ENCODE peak calls at places on chromosome 22, in seven cellular contexts. N is iPS DF 6.9, F is MCF 10A, K is hypothalamus, G is hepatic stellate cell, M is NCI-H1105 treated with DMSO at 0.1 percent for 48 hours, Y is GM10248. W is an unnamed sample.

GRCh38 chr22:39290724-39291161 is 28.7 kb downstream of the RPL3 start:
- DNase-seq in F (peak; percentile 80), G (no peak), Y (no peak), K (no peak), N (no peak), M (no peak), W (no peak)

GRCh38 chr22:39244496-39245129 is at the start of gene PDGFB:
- DNase-seq in M (peak; percentile 45), N (no peak), G (no peak), K (peak; percentile 26), Y (no peak), F (no peak), W (no peak)

GRCh38 chr22:43554694-43555365 is 143.0 kb downstream of the MPPED1 start:
- DNase-seq in M (no peak), F (no peak), Y (no peak), K (no peak), G (no peak), N (no peak), W (no peak)

GRCh38 chr22:23054531-23055257 is 15.6 kb upstream of the GNAZ start:
- DNase-seq in K (no peak), Y (peak; percentile 75), G (no peak), M (no peak), N (no peak), F (no peak), W (no peak)

GRCh38 chr22:39364646-39365405 is 15.0 kb downstream of the SYNGR1 start:
- DNase-seq in G (peak; percentile 78), M (no peak), Y (no peak), K (no peak), F (no peak), N (no peak), W (no peak)

GRCh38 chr22:30802202-30803166 is 107.8 kb downstream of the OSBP2 start:
- DNase-seq in K (peak; percentile 54), M (peak; percentile 59), F (peak; percentile 91), N (peak; percentile 61), G (peak; percentile 84), Y (peak; percentile 82), W (peak; percentile 79)

GRCh38 chr22:44764974-44765373 is 12.6 kb downstream of the ARHGAP8 start:
- DNase-seq in Y (no peak), K (no peak), F (no peak), M (no peak), N (no peak), G (no peak), W (no peak)

GRCh38 chr22:23704829-23705228 is 14.0 kb downstream of the RGL4 start:
- DNase-seq in K (no peak), Y (no peak), F (no peak), N (no peak), M (no peak), G (no peak), W (no peak)

GRCh38 chr22:37601540-37602442 is 6.8 kb upstream of the GGA1 start:
- DNase-seq in G (no peak), M (no peak), K (no peak), F (peak; percentile 95), Y (no peak), N (peak; percentile 82), W (no peak)

GRCh38 chr22:20295262-20296064 is 24.4 kb downstream of the DGCR6L start:
- DNase-seq in G (no peak), Y (no peak), M (no peak), F (no peak), N (no peak), K (no peak), W (no peak)

GRCh38 chr22:49685116-49685515 is 142.6 kb downstream of the BRD1 start:
- DNase-seq in F (no peak), G (no peak), K (no peak), M (no peak), Y (no peak), N (no peak), W (no peak)

GRCh38 chr22:19292262-19293230 is 1.0 kb upstream of the CLTCL1 start:
- DNase-seq in Y (no peak), N (no peak), F (peak; percentile 60), M (no peak), K (no peak), G (no peak), W (peak; percentile 67)

W was measured in suprapubic skin.